ENCODE peak calls at places on chromosomes 5 and 9, in eight cellular contexts. One of them, this sample, is unnamed.

GRCh38 chr5:157546456-157547100 is 29.0 kb downstream of the ADAM19 start:
- DNase-seq in CD4-positive, alpha-beta memory T cell: no peak
- DNase-seq in midbrain: no peak
- DNase-seq in HepG2: no peak
- DNase-seq in aorta: no peak
- DNase-seq in GM06990: no peak
- DNase-seq in Caco-2: peak; percentile 63
- DNase-seq in H54: no peak
- DNase-seq in this sample: no peak

GRCh38 chr5:42483472-42484154 is 60.4 kb downstream of the GHR start:
- DNase-seq in GM06990: no peak
- DNase-seq in HepG2: no peak
- DNase-seq in Caco-2: no peak
- DNase-seq in CD4-positive, alpha-beta memory T cell: no peak
- DNase-seq in midbrain: no peak
- DNase-seq in aorta: no peak
- DNase-seq in H54: no peak
- DNase-seq in this sample: no peak

GRCh38 chr5:133121611-133122150 is 69.9 kb downstream of the HSPA4 start:
- DNase-seq in CD4-positive, alpha-beta memory T cell: no peak
- DNase-seq in Caco-2: no peak
- DNase-seq in aorta: no peak
- DNase-seq in midbrain: no peak
- DNase-seq in HepG2: no peak
- DNase-seq in H54: no peak
- DNase-seq in GM06990: no peak
- DNase-seq in this sample: no peak

GRCh38 chr9:7936201-7936600 is 136.6 kb upstream of the DMAC1 start:
- DNase-seq in CD4-positive, alpha-beta memory T cell: no peak
- DNase-seq in H54: no peak
- DNase-seq in midbrain: no peak
- DNase-seq in aorta: peak; percentile 45
- DNase-seq in GM06990: no peak
- DNase-seq in Caco-2: no peak
- DNase-seq in HepG2: no peak
- DNase-seq in this sample: no peak

GRCh38 chr5:126339215-126339805 is 83.9 kb upstream of the GRAMD2B start:
- DNase-seq in midbrain: peak; percentile 66
- DNase-seq in Caco-2: peak; percentile 53
- DNase-seq in H54: no peak
- DNase-seq in GM06990: no peak
- DNase-seq in HepG2: peak; percentile 61
- DNase-seq in CD4-positive, alpha-beta memory T cell: peak; percentile 58
- DNase-seq in aorta: no peak
- DNase-seq in this sample: no peak

GRCh38 chr9:112149171-112149570 is 25.9 kb downstream of the SUSD1 start:
- DNase-seq in midbrain: no peak
- DNase-seq in GM06990: no peak
- DNase-seq in CD4-positive, alpha-beta memory T cell: no peak
- DNase-seq in H54: no peak
- DNase-seq in aorta: no peak
- DNase-seq in Caco-2: no peak
- DNase-seq in HepG2: no peak
- DNase-seq in this sample: no peak

GRCh38 chr9:134526798-134527492 is 114.7 kb upstream of the COL5A1 start:
- DNase-seq in HepG2: no peak
- DNase-seq in CD4-positive, alpha-beta memory T cell: no peak
- DNase-seq in GM06990: no peak
- DNase-seq in Caco-2: no peak
- DNase-seq in H54: no peak
- DNase-seq in aorta: no peak
- DNase-seq in midbrain: no peak
- DNase-seq in this sample: no peak

GRCh38 chr5:38207343-38207742 is 51.0 kb upstream of the EGFLAM start:
- DNase-seq in Caco-2: peak; percentile 18
- DNase-seq in midbrain: no peak
- DNase-seq in HepG2: peak; percentile 16
- DNase-seq in GM06990: no peak
- DNase-seq in H54: no peak
- DNase-seq in CD4-positive, alpha-beta memory T cell: no peak
- DNase-seq in aorta: no peak
- DNase-seq in this sample: no peak

GRCh38 chr9:5459289-5459829 is 9.0 kb downstream of the CD274 start:
- DNase-seq in CD4-positive, alpha-beta memory T cell: no peak
- DNase-seq in Caco-2: no peak
- DNase-seq in HepG2: no peak
- DNase-seq in GM06990: no peak
- DNase-seq in midbrain: no peak
- DNase-seq in H54: no peak
- DNase-seq in aorta: no peak
- DNase-seq in this sample: no peak

GRCh38 chr5:179916523-179916922 is 8.8 kb upstream of the TBC1D9B start:
- DNase-seq in CD4-positive, alpha-beta memory T cell: no peak
- DNase-seq in HepG2: no peak
- DNase-seq in GM06990: no peak
- DNase-seq in aorta: no peak
- DNase-seq in Caco-2: no peak
- DNase-seq in H54: no peak
- DNase-seq in midbrain: no peak
- DNase-seq in this sample: no peak

GRCh38 chr9:131288217-131288616 is 1.3 kb upstream of the PLPP7 start:
- DNase-seq in H54: no peak
- DNase-seq in HepG2: no peak
- DNase-seq in aorta: no peak
- DNase-seq in midbrain: no peak
- DNase-seq in CD4-positive, alpha-beta memory T cell: no peak
- DNase-seq in GM06990: no peak
- DNase-seq in Caco-2: no peak
- DNase-seq in this sample: no peak

GRCh38 chr5:41371741-41372140 is 138.7 kb downstream of the PLCXD3 start:
- DNase-seq in Caco-2: no peak
- DNase-seq in GM06990: no peak
- DNase-seq in HepG2: no peak
- DNase-seq in CD4-positive, alpha-beta memory T cell: no peak
- DNase-seq in midbrain: no peak
- DNase-seq in H54: peak; percentile 11
- DNase-seq in aorta: no peak
- DNase-seq in this sample: no peak

GRCh38 chr9:108994695-108995094 is 18.6 kb downstream of the CTNNAL1 start:
- DNase-seq in H54: no peak
- DNase-seq in GM06990: peak; percentile 20
- DNase-seq in Caco-2: no peak
- DNase-seq in HepG2: no peak
- DNase-seq in CD4-positive, alpha-beta memory T cell: no peak
- DNase-seq in midbrain: no peak
- DNase-seq in aorta: peak; percentile 60
- DNase-seq in this sample: no peak

GRCh38 chr5:62143268-62144229 is 162.5 kb upstream of the KIF2A start:
- DNase-seq in midbrain: peak; percentile 69
- DNase-seq in aorta: no peak
- DNase-seq in HepG2: peak; percentile 13
- DNase-seq in Caco-2: peak; percentile 14
- DNase-seq in GM06990: no peak
- DNase-seq in H54: no peak
- DNase-seq in CD4-positive, alpha-beta memory T cell: no peak
- DNase-seq in this sample: no peak

GRCh38 chr5:155004138-155004744 is 9.3 kb upstream of the KIF4B start:
- DNase-seq in CD4-positive, alpha-beta memory T cell: no peak
- DNase-seq in Caco-2: peak; percentile 39
- DNase-seq in HepG2: peak; percentile 30
- DNase-seq in aorta: no peak
- DNase-seq in H54: no peak
- DNase-seq in GM06990: peak; percentile 11
- DNase-seq in midbrain: peak; percentile 3
- DNase-seq in this sample: no peak

GRCh38 chr5:152556779-152557178 is 151.7 kb upstream of the NMUR2 start:
- DNase-seq in HepG2: no peak
- DNase-seq in GM06990: no peak
- DNase-seq in aorta: no peak
- DNase-seq in CD4-positive, alpha-beta memory T cell: no peak
- DNase-seq in Caco-2: no peak
- DNase-seq in midbrain: no peak
- DNase-seq in H54: no peak
- DNase-seq in this sample: no peak